ENCODE peak calls at places on chromosomes 1 and 21, in nine cellular contexts. E is DND-41; Y is colonic mucosa; Z is epithelial cell of proximal tubule; D is CD8-positive, alpha-beta memory T cell; K is fibroblast of the aortic adventitia; P is Caco-2; H is cardiac muscle cell; S is CD4-positive, alpha-beta memory T cell. T is an unnamed sample.

GRCh38 chr1:41359211-41360073 is 1.8 kb upstream of the FOXO6 start:
- DNase-seq in E (no peak), P (no peak), S (no peak), D (no peak), K (peak), Y (peak), Z (no peak), H (no peak), T (no peak)

GRCh38 chr1:36366091-36366661 is 19.5 kb downstream of the STK40 start:
- DNase-seq in Y (no peak), E (peak), D (peak), H (no peak), S (peak), P (no peak), K (no peak), Z (no peak), T (no peak)

GRCh38 chr1:77533660-77534295 is 148.7 kb downstream of the ZZZ3 start:
- DNase-seq in P (peak), Y (peak), E (peak), K (peak), H (peak), D (peak), S (peak), Z (no peak), T (peak)

GRCh38 chr21:46188226-46189212 is 4.3 kb upstream of the SPATC1L start:
- DNase-seq in S (no peak), K (peak), E (no peak), H (no peak), P (no peak), Y (peak), Z (peak), D (no peak), T (peak)

GRCh38 chr1:27598902-27599528 is 4.9 kb downstream of the AHDC1 start:
- DNase-seq in P (no peak), S (no peak), E (peak), H (peak), Z (no peak), K (peak), D (no peak), Y (peak), T (peak)

GRCh38 chr1:223618680-223619079 is 46.8 kb downstream of the CAPN8 start:
- DNase-seq in D (no peak), Y (no peak), Z (no peak), E (no peak), S (no peak), H (no peak), P (no peak), K (no peak), T (no peak)

GRCh38 chr1:61182049-61182448 is 99.7 kb downstream of the NFIA start:
- DNase-seq in E (no peak), K (peak), P (no peak), S (no peak), Y (no peak), H (peak), Z (peak), D (no peak), T (peak)

GRCh38 chr1:213720032-213720431 is 267.7 kb upstream of the PROX1 start:
- DNase-seq in Y (no peak), S (no peak), D (no peak), K (no peak), P (no peak), H (peak), Z (no peak), E (no peak), T (no peak)

GRCh38 chr1:172399369-172400072 is 21.0 kb upstream of the C1orf105 start:
- DNase-seq in D (peak), H (peak), E (no peak), P (peak), S (peak), Y (peak), K (peak), Z (peak), T (peak)

GRCh38 chr1:41855713-41856112 is 63.0 kb downstream of the HIVEP3 start:
- DNase-seq in D (no peak), Z (no peak), E (no peak), Y (no peak), K (no peak), H (no peak), S (no peak), P (no peak), T (peak)

GRCh38 chr21:45388011-45388521 is 16.9 kb upstream of the COL18A1 start:
- DNase-seq in S (no peak), P (peak), Z (no peak), K (no peak), H (peak), D (no peak), E (no peak), Y (no peak), T (no peak)

GRCh38 chr1:240831191-240831631 is 219.3 kb upstream of the GREM2 start:
- DNase-seq in D (no peak), Y (no peak), H (no peak), Z (no peak), S (no peak), E (no peak), K (peak), P (no peak), T (peak)

GRCh38 chr1:53725238-53725689 is 13.7 kb downstream of the GLIS1 start:
- DNase-seq in Y (no peak), D (no peak), K (peak), H (peak), S (no peak), E (no peak), P (peak), Z (no peak), T (no peak)

GRCh38 chr1:242454262-242455051 is 70.0 kb downstream of the PLD5 start:
- DNase-seq in Y (no peak), K (peak), H (peak), E (no peak), P (no peak), S (no peak), D (no peak), Z (no peak), T (peak)

GRCh38 chr1:214957330-214958137 is 125.0 kb upstream of the KCNK2 start:
- DNase-seq in P (no peak), Z (peak), Y (no peak), D (no peak), E (no peak), S (no peak), H (no peak), K (peak), T (peak)

GRCh38 chr1:109304221-109304915 is 2.4 kb downstream of the MYBPHL start:
- DNase-seq in P (no peak), D (no peak), Z (no peak), K (no peak), E (no peak), Y (no peak), S (no peak), H (no peak), T (no peak)

GRCh38 chr1:9784508-9785133 is 39.1 kb downstream of the CLSTN1 start:
- DNase-seq in S (peak), H (peak), K (peak), E (peak), P (peak), D (peak), Y (peak), Z (no peak), T (peak)

GRCh38 chr1:16615253-16616252 is 2.2 kb upstream of the NBPF1 start:
- DNase-seq in K (no peak), E (no peak), S (no peak), P (peak), H (no peak), Z (no peak), Y (peak), D (no peak), T (no peak)

GRCh38 chr1:29974345-29974744 is 738.0 kb downstream of the PTPRU start:
- DNase-seq in Y (no peak), D (no peak), E (no peak), K (peak), Z (peak), S (no peak), H (no peak), P (no peak), T (peak)

GRCh38 chr1:91844862-91845528 is 41.0 kb downstream of the TGFBR3 start:
- DNase-seq in S (no peak), E (no peak), Y (no peak), K (peak), D (no peak), P (no peak), Z (peak), H (peak), T (peak)

GRCh38 chr1:15384301-15384901 is 25.3 kb upstream of the EFHD2 start:
- DNase-seq in H (no peak), P (no peak), K (peak), D (no peak), Y (no peak), S (no peak), Z (no peak), E (no peak), T (no peak)

GRCh38 chr1:81119319-81119718 is 681.4 kb upstream of the ADGRL2 start:
- DNase-seq in E (no peak), D (no peak), Y (no peak), H (no peak), Z (no peak), K (no peak), P (no peak), S (no peak), T (peak)

GRCh38 chr1:73104749-73105148 is 822.4 kb upstream of the NEGR1 start:
- DNase-seq in H (no peak), Z (no peak), D (no peak), P (no peak), S (no peak), K (no peak), E (no peak), Y (no peak), T (no peak)

GRCh38 chr1:106225406-106225805 is 831.1 kb upstream of the PRMT6 start:
- DNase-seq in Y (no peak), S (no peak), H (no peak), Z (no peak), D (no peak), P (no peak), K (no peak), E (no peak), T (no peak)

GRCh38 chr1:2339206-2340085 is 51.9 kb downstream of the MORN1 start:
- DNase-seq in K (no peak), S (no peak), D (no peak), Z (no peak), P (no peak), E (no peak), Y (no peak), H (no peak), T (no peak)

GRCh38 chr1:2044510-2045319 is 5.5 kb upstream of the PRKCZ start:
- DNase-seq in K (peak), P (no peak), D (peak), Z (no peak), E (peak), Y (peak), H (peak), S (peak), T (peak)

GRCh38 chr1:984476-984814 is 2.6 kb upstream of the PERM1 start:
- DNase-seq in S (no peak), Z (no peak), Y (no peak), E (no peak), K (no peak), D (no peak), P (no peak), H (no peak), T (no peak)
- H3K4me3 ChIP-seq in S (no peak), Z (peak), Y (no peak), E (no peak), K (peak), D (no peak), P (no peak), H (peak), T (no peak)

GRCh38 chr1:21508580-21509350 is 458 bp upstream of the ALPL start:
- DNase-seq in K (peak), S (peak), P (peak), Z (no peak), H (peak), E (no peak), Y (peak), D (peak), T (peak)
- H3K4me3 ChIP-seq in K (peak), S (no peak), P (peak), Z (peak), H (peak), E (no peak), Y (no peak), D (no peak), T (no peak)

DNA sequence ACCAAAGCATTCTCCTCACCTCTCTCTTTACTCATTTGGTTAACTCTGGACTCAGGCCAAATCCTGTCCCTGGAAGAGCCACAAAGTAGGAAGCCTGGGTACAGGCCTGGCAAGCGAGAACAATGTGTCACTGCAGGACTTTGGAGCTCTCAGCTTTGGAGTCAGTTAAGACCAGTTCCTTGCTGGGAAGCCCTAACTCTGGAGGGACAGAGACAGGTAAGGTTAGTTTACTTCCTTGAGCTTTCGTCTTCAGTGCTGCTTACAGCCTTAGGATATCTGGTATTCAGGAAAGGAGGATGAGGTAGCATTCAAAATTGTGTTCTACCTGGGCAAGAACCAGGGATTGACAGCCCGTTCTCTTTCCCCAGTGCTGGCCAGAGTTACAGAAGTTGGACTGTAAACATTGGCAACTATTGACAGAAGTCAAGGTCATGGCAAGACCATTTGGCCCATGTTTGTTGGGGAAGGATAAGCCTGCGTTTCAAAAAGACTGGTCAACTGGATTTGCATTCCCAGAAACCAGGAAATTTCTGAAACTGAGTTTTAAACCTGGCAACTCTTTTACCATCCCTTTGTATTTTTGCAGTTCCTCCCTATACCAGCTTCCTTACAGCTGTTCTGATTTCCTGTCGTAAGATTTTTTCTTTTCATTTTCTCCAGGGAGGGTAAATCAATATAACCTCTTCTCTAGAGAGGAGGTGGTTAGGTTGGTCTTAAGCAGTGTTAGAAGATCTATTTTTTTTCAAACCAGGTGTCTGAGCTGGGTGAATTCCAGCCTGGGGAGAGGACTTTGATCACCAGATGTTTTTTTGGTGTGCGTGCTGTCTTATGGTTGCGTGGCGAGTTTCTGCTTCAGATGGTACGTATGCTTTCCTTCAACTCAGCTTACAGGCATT is at the start of gene C4BPB:
- DNase-seq in D (no peak), Y (peak), K (no peak), E (peak), S (peak), Z (no peak), H (no peak), P (peak), T (peak)
- H3K4me3 ChIP-seq in D (peak), Y (no peak), K (no peak), E (peak), S (no peak), Z (no peak), H (no peak), P (peak), T (no peak)

GRCh38 chr1:245353411-245353810 is 198.6 kb downstream of the KIF26B start:
- DNase-seq in H (no peak), E (no peak), Y (no peak), Z (no peak), P (no peak), D (no peak), S (no peak), K (no peak), T (no peak)
- H3K4me3 ChIP-seq in H (no peak), E (no peak), Y (no peak), Z (no peak), P (no peak), D (no peak), S (no peak), K (no peak), T (no peak)

DNA sequence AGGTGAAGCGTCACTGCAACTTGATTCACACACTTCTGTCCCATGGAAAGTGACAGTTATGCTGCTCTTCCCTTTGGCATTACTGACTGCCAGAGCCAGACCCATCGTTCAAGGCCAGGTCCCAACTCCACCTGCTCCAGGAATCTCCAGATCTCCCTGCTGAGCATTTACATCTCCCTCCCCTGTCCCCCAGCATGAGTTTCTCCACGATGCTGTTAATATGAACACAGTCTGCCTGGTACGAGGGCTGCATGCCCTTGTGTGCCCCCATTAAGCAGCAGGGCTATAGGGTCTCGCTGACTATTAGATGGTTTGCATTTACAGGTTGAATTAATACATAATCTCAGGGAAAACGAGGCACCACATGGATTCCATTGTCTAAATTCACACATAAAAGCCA is 4.3 kb downstream of the F3 start:
- DNase-seq in P (no peak), Y (no peak), D (no peak), S (no peak), K (no peak), Z (no peak), H (no peak), E (no peak), T (no peak)
- H3K4me3 ChIP-seq in P (no peak), Y (no peak), D (no peak), S (no peak), K (no peak), Z (no peak), H (no peak), E (no peak), T (no peak)

DNA sequence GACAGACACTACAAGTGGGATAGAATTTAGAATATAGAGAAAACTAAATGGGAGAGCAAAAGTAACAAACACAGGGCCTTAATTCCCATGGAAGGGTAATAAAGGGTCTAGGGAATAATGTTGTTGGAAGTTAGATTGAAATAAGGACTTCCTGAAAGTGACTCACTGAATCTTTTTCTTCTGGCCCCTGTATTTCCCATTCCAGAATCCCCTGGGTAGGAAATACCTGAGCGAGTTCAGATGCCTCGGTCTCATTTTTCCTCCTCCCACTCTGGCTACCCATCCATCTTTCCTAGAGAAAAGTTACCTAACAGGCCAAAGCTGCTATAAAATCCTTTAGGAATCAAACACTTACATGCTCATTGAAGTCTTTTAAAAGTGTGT is 3.1 kb upstream of the MEF2D start:
- DNase-seq in K (peak), P (no peak), E (no peak), H (no peak), D (no peak), Z (no peak), Y (no peak), S (no peak), T (no peak)
- H3K4me3 ChIP-seq in K (no peak), P (no peak), E (no peak), H (no peak), D (no peak), Z (no peak), Y (no peak), S (peak), T (no peak)

GRCh38 chr1:20682571-20683236 is 21.5 kb upstream of the DDOST start:
- DNase-seq in E (no peak), Z (no peak), S (no peak), K (no peak), P (no peak), D (no peak), Y (no peak), H (no peak), T (no peak)

GRCh38 chr1:20684050-20684620 is 23.0 kb upstream of the DDOST start:
- DNase-seq in Z (no peak), H (no peak), D (no peak), P (no peak), E (no peak), S (no peak), Y (no peak), K (no peak), T (no peak)

GRCh38 chr1:20683614-20684013 is 22.4 kb upstream of the DDOST start:
- DNase-seq in D (no peak), Z (no peak), P (no peak), E (no peak), H (no peak), K (no peak), S (no peak), Y (no peak), T (no peak)

GRCh38 chr1:20680269-20680668 is 19.1 kb upstream of the DDOST start:
- DNase-seq in P (no peak), Z (no peak), E (no peak), D (no peak), S (no peak), H (no peak), Y (no peak), K (no peak), T (no peak)

GRCh38 chr1:20681999-20682398 is 20.8 kb upstream of the DDOST start:
- DNase-seq in S (no peak), Z (no peak), E (no peak), D (no peak), Y (no peak), H (no peak), K (no peak), P (no peak), T (no peak)
- H3K4me3 ChIP-seq in S (no peak), Z (no peak), E (no peak), D (no peak), Y (no peak), H (no peak), K (no peak), P (no peak), T (no peak)

GRCh38 chr1:19696820-19697219 is 32.1 kb downstream of the HTR6 start:
- DNase-seq in Z (no peak), P (no peak), K (no peak), E (no peak), Y (no peak), H (no peak), D (no peak), S (no peak), T (no peak)
- H3K4me3 ChIP-seq in Z (no peak), P (no peak), K (no peak), E (no peak), Y (no peak), H (no peak), D (no peak), S (no peak), T (no peak)

DNA sequence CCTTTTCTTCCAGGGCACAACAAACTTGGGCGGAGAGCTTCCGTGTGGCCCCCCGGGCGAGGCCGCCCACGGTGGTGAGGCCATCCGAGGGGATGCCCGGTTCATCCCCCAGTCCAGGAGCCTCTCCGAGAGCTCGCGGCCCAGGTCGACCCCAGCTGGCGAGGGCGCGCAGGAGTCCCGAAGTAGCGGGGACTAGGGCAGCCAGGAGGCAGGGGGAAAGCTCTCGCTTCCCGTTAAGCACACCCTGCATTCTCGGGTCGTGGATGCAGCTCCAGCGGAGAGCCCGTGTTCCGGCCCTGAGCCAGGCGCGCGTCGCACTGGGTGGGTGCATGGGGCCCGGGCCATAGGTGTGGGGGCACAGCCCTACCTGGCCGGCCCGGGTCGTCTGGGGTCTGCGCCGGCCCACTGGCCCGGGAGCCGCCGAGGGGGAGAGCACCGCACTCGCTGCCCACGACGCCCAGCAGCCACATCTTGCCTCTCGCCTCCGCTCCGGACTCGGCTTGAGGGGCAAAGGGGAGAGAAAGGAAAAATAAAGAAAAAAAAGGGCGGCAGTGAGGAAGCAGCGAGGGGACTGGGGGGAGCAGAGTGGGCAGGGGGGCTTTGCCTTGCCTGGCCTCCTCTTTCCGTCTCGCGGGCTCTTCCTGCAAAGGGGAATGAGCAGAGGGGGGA is 1.8 kb downstream of the RNF220 start:
- DNase-seq in E (no peak), D (peak), Y (no peak), Z (no peak), K (no peak), S (peak), P (no peak), H (peak), T (no peak)
- H3K4me3 ChIP-seq in E (no peak), D (no peak), Y (peak), Z (no peak), K (peak), S (no peak), P (no peak), H (peak), T (no peak)

GRCh38 chr1:112507896-112508241 is 896 bp upstream of the WNT2B start:
- DNase-seq in Y (no peak), E (no peak), Z (no peak), D (no peak), P (no peak), S (peak), H (peak), K (no peak), T (no peak)
- H3K4me3 ChIP-seq in Y (peak), E (no peak), Z (peak), D (peak), P (peak), S (peak), H (peak), K (peak), T (peak)